ENCODE peak calls at places on chromosomes 16 and 17, in nine cellular contexts. One of them, this sample, is unnamed.

GRCh38 chr16:66391726-66392670 is 25.5 kb downstream of the CDH5 start:
- DNase-seq in prostate gland: no peak
- DNase-seq in suprapubic skin: no peak
- DNase-seq in endothelial cell of umbilical vein: no peak
- DNase-seq in Panc1: no peak
- DNase-seq in stomach: no peak
- DNase-seq in breast epithelium: no peak
- DNase-seq in SK-N-SH: no peak
- DNase-seq in GM12878: no peak
- DNase-seq in this sample: no peak

GRCh38 chr16:79505344-79505743 is 95.2 kb downstream of the MAF start:
- DNase-seq in prostate gland: no peak
- DNase-seq in suprapubic skin: no peak
- DNase-seq in endothelial cell of umbilical vein: no peak
- DNase-seq in Panc1: no peak
- DNase-seq in stomach: no peak
- DNase-seq in breast epithelium: no peak
- DNase-seq in SK-N-SH: no peak
- DNase-seq in GM12878: no peak
- DNase-seq in this sample: no peak

GRCh38 chr16:65214196-65214595 is 92.3 kb upstream of the CDH11 start:
- DNase-seq in prostate gland: no peak
- DNase-seq in suprapubic skin: no peak
- DNase-seq in endothelial cell of umbilical vein: no peak
- DNase-seq in Panc1: no peak
- DNase-seq in stomach: no peak
- DNase-seq in breast epithelium: no peak
- DNase-seq in SK-N-SH: no peak
- DNase-seq in GM12878: no peak
- DNase-seq in this sample: no peak

GRCh38 chr16:3454093-3454492 is 10.6 kb downstream of the NAA60 start:
- DNase-seq in prostate gland: no peak
- DNase-seq in suprapubic skin: no peak
- DNase-seq in endothelial cell of umbilical vein: no peak
- DNase-seq in Panc1: no peak
- DNase-seq in stomach: peak; percentile 14
- DNase-seq in breast epithelium: no peak
- DNase-seq in SK-N-SH: no peak
- DNase-seq in GM12878: no peak
- DNase-seq in this sample: no peak

GRCh38 chr17:82647593-82648164 is 565 bp downstream of the WDR45B start:
- DNase-seq in prostate gland: no peak
- DNase-seq in suprapubic skin: peak; percentile 82
- DNase-seq in endothelial cell of umbilical vein: peak; percentile 20
- DNase-seq in Panc1: no peak
- DNase-seq in stomach: peak; percentile 42
- DNase-seq in breast epithelium: no peak
- DNase-seq in SK-N-SH: peak; percentile 89
- DNase-seq in GM12878: no peak
- DNase-seq in this sample: no peak

GRCh38 chr17:44829558-44830358 is at the start of gene GJC1:
- DNase-seq in prostate gland: no peak
- DNase-seq in suprapubic skin: no peak
- DNase-seq in endothelial cell of umbilical vein: peak; percentile 58
- DNase-seq in Panc1: no peak
- DNase-seq in stomach: no peak
- DNase-seq in breast epithelium: no peak
- DNase-seq in SK-N-SH: peak; percentile 91
- DNase-seq in GM12878: no peak
- DNase-seq in this sample: peak; percentile 63

GRCh38 chr16:57801856-57802634 is at the start of gene KIFC3:
- DNase-seq in prostate gland: peak; percentile 52
- DNase-seq in suprapubic skin: peak; percentile 90
- DNase-seq in endothelial cell of umbilical vein: peak; percentile 78
- DNase-seq in Panc1: no peak
- DNase-seq in stomach: peak; percentile 83
- DNase-seq in breast epithelium: no peak
- DNase-seq in SK-N-SH: peak; percentile 93
- DNase-seq in GM12878: no peak
- DNase-seq in this sample: peak; percentile 93

GRCh38 chr17:75846701-75847594 is 2.7 kb upstream of the UNC13D start:
- DNase-seq in prostate gland: no peak
- DNase-seq in suprapubic skin: peak; percentile 69
- DNase-seq in endothelial cell of umbilical vein: no peak
- DNase-seq in Panc1: no peak
- DNase-seq in stomach: no peak
- DNase-seq in breast epithelium: no peak
- DNase-seq in SK-N-SH: no peak
- DNase-seq in GM12878: no peak
- DNase-seq in this sample: peak; percentile 78

GRCh38 chr17:15233022-15233805 is 31.9 kb downstream of the PMP22 start:
- DNase-seq in prostate gland: no peak
- DNase-seq in suprapubic skin: no peak
- DNase-seq in endothelial cell of umbilical vein: peak; percentile 6
- DNase-seq in Panc1: no peak
- DNase-seq in stomach: no peak
- DNase-seq in breast epithelium: no peak
- DNase-seq in SK-N-SH: peak; percentile 27
- DNase-seq in GM12878: no peak
- DNase-seq in this sample: no peak

GRCh38 chr16:79411357-79411756 is 189.2 kb downstream of the MAF start:
- DNase-seq in prostate gland: no peak
- DNase-seq in suprapubic skin: no peak
- DNase-seq in endothelial cell of umbilical vein: no peak
- DNase-seq in Panc1: no peak
- DNase-seq in stomach: no peak
- DNase-seq in breast epithelium: no peak
- DNase-seq in SK-N-SH: no peak
- DNase-seq in GM12878: no peak
- DNase-seq in this sample: no peak

GRCh38 chr17:76716146-76716833 is 5.5 kb upstream of the MXRA7 start:
- DNase-seq in prostate gland: no peak
- DNase-seq in suprapubic skin: no peak
- DNase-seq in endothelial cell of umbilical vein: no peak
- DNase-seq in Panc1: no peak
- DNase-seq in stomach: peak; percentile 48
- DNase-seq in breast epithelium: no peak
- DNase-seq in SK-N-SH: no peak
- DNase-seq in GM12878: no peak
- DNase-seq in this sample: peak; percentile 82

GRCh38 chr16:50457423-50457822 is 88.6 kb upstream of the BRD7 start:
- DNase-seq in prostate gland: no peak
- DNase-seq in suprapubic skin: peak; percentile 10
- DNase-seq in endothelial cell of umbilical vein: no peak
- DNase-seq in Panc1: no peak
- DNase-seq in stomach: no peak
- DNase-seq in breast epithelium: no peak
- DNase-seq in SK-N-SH: no peak
- DNase-seq in GM12878: no peak
- DNase-seq in this sample: no peak

GRCh38 chr16:81813648-81814047 is 34.6 kb downstream of the PLCG2 start:
- DNase-seq in prostate gland: no peak
- DNase-seq in suprapubic skin: no peak
- DNase-seq in endothelial cell of umbilical vein: no peak
- DNase-seq in Panc1: no peak
- DNase-seq in stomach: no peak
- DNase-seq in breast epithelium: no peak
- DNase-seq in SK-N-SH: no peak
- DNase-seq in GM12878: no peak
- DNase-seq in this sample: no peak
- H3K4me3 ChIP-seq in prostate gland: no peak overlapping the region
- H3K4me3 ChIP-seq in suprapubic skin: no peak overlapping the region
- H3K4me3 ChIP-seq in endothelial cell of umbilical vein: no peak overlapping the region
- H3K4me3 ChIP-seq in Panc1: no peak overlapping the region
- H3K4me3 ChIP-seq in stomach: no peak overlapping the region
- H3K4me3 ChIP-seq in breast epithelium: no peak overlapping the region
- H3K4me3 ChIP-seq in SK-N-SH: no peak overlapping the region
- H3K4me3 ChIP-seq in GM12878: peak overlapping the region; percentile 53
- H3K4me3 ChIP-seq in this sample: no peak overlapping the region

GRCh38 chr17:81322271-81323082 is 27.4 kb upstream of the SLC38A10 start:
- DNase-seq in prostate gland: no peak
- DNase-seq in suprapubic skin: no peak
- DNase-seq in endothelial cell of umbilical vein: no peak
- DNase-seq in Panc1: no peak
- DNase-seq in stomach: no peak
- DNase-seq in breast epithelium: no peak
- DNase-seq in SK-N-SH: peak; percentile 94
- DNase-seq in GM12878: no peak
- DNase-seq in this sample: no peak
- TF ChIP-seq CTCF in prostate gland: no peak
- TF ChIP-seq CTCF in suprapubic skin: peak; percentile 50
- TF ChIP-seq CTCF in endothelial cell of umbilical vein: peak; percentile 27
- TF ChIP-seq CTCF in Panc1: no peak
- TF ChIP-seq CTCF in stomach: no peak
- TF ChIP-seq CTCF in breast epithelium: no peak
- TF ChIP-seq CTCF in SK-N-SH: peak; percentile 56
- TF ChIP-seq CTCF in GM12878: peak; percentile 32
- TF ChIP-seq CTCF in this sample: no peak

GRCh38 chr17:16975266-16975651 is 3.3 kb upstream of the TNFRSF13B start:
- DNase-seq in prostate gland: no peak
- DNase-seq in suprapubic skin: no peak
- DNase-seq in endothelial cell of umbilical vein: no peak
- DNase-seq in Panc1: no peak
- DNase-seq in stomach: no peak
- DNase-seq in breast epithelium: no peak
- DNase-seq in SK-N-SH: no peak
- DNase-seq in GM12878: peak; percentile 84
- DNase-seq in this sample: no peak

GRCh38 chr17:16977932-16978331 is 6.0 kb upstream of the TNFRSF13B start:
- DNase-seq in prostate gland: no peak
- DNase-seq in suprapubic skin: no peak
- DNase-seq in endothelial cell of umbilical vein: no peak
- DNase-seq in Panc1: no peak
- DNase-seq in stomach: no peak
- DNase-seq in breast epithelium: no peak
- DNase-seq in SK-N-SH: no peak
- DNase-seq in GM12878: no peak
- DNase-seq in this sample: no peak

GRCh38 chr17:16976686-16977550 is 5.0 kb upstream of the TNFRSF13B start:
- DNase-seq in prostate gland: no peak
- DNase-seq in suprapubic skin: no peak
- DNase-seq in endothelial cell of umbilical vein: no peak
- DNase-seq in Panc1: no peak
- DNase-seq in stomach: no peak
- DNase-seq in breast epithelium: no peak
- DNase-seq in SK-N-SH: no peak
- DNase-seq in GM12878: no peak
- DNase-seq in this sample: no peak

GRCh38 chr17:16974569-16975265 is 2.8 kb upstream of the TNFRSF13B start:
- DNase-seq in prostate gland: no peak
- DNase-seq in suprapubic skin: no peak
- DNase-seq in endothelial cell of umbilical vein: no peak
- DNase-seq in Panc1: no peak
- DNase-seq in stomach: no peak
- DNase-seq in breast epithelium: no peak
- DNase-seq in SK-N-SH: no peak
- DNase-seq in GM12878: no peak
- DNase-seq in this sample: no peak

DNA sequence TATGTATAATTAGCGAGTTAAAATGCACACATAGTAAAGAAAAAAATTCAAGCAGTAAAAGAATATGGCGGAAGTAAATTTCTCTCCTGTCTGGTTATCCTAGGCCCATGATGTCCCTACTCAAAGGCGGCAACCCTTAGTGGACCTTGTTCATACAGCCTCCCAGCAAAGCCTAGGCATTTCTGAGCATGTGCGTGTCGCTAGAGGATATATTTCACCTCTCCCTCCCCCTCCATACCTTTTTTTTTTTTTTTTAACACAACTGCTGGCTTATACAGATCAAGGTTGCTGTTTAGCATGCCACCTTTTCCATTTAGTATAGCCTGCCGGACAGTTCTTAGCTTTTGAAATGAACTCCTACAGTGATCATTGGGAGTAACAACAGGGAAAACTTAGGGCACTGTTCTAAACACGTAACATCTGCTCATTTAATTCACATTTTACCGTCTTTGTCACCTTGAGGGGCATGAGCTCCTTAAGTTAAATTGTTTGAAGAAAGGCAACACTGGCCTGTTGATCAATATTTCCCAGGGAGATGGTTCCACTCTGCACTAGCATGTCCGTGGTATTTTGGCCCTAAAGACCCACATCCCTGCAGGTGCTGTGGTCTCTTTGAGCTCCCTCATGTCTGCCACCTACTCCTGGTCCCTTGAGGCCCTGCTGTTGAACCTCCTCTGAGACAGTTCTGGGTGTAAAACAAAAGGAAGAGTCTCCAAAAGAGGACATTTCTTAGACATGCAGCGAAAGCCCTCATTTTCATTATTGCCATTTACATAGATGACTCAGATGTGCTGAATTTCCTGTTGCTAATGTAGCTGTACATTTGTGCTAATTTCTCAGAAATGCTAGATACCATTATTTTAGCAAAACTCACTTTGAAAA is 4.1 kb upstream of the TNFRSF13B start:
- DNase-seq in prostate gland: no peak
- DNase-seq in suprapubic skin: no peak
- DNase-seq in endothelial cell of umbilical vein: no peak
- DNase-seq in Panc1: no peak
- DNase-seq in stomach: no peak
- DNase-seq in breast epithelium: no peak
- DNase-seq in SK-N-SH: no peak
- DNase-seq in GM12878: peak; percentile 93
- DNase-seq in this sample: no peak
- TF ChIP-seq POLR2AphosphoS5 in prostate gland: no peak
- TF ChIP-seq POLR2AphosphoS5 in suprapubic skin: no peak
- TF ChIP-seq POLR2AphosphoS5 in endothelial cell of umbilical vein: no peak
- TF ChIP-seq POLR2AphosphoS5 in Panc1: no peak
- TF ChIP-seq POLR2AphosphoS5 in stomach: no peak
- TF ChIP-seq POLR2AphosphoS5 in breast epithelium: no peak
- TF ChIP-seq POLR2AphosphoS5 in SK-N-SH: no peak
- TF ChIP-seq POLR2AphosphoS5 in GM12878: peak; percentile 65
- TF ChIP-seq POLR2AphosphoS5 in this sample: peak; percentile 10

DNA sequence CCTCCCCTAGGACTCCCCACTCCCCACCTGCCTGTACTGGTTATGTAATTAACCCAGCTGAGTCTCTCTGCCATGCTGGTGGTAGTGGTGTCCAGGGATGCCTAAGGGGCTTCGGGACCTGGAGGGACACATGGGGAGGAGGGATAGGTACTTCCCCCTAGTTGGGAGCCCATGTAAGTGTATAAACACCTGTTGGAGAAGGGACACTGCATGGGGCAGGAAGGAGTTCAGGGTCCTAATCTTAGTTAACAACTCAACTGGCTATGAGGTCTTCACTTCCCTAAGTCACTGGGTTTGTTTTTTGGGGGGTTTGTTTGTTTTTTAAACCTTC is 1.3 kb downstream of the RASL10B start:
- DNase-seq in prostate gland: no peak
- DNase-seq in suprapubic skin: peak; percentile 39
- DNase-seq in endothelial cell of umbilical vein: no peak
- DNase-seq in Panc1: no peak
- DNase-seq in stomach: no peak
- DNase-seq in breast epithelium: no peak
- DNase-seq in SK-N-SH: no peak
- DNase-seq in GM12878: no peak
- DNase-seq in this sample: no peak
- H3K4me3 ChIP-seq in prostate gland: no peak overlapping the region
- H3K4me3 ChIP-seq in suprapubic skin: no peak overlapping the region
- H3K4me3 ChIP-seq in endothelial cell of umbilical vein: no peak overlapping the region
- H3K4me3 ChIP-seq in Panc1: no peak overlapping the region
- H3K4me3 ChIP-seq in stomach: peak overlapping the region; percentile 73
- H3K4me3 ChIP-seq in breast epithelium: no peak overlapping the region
- H3K4me3 ChIP-seq in SK-N-SH: peak overlapping the region; percentile 65
- H3K4me3 ChIP-seq in GM12878: no peak overlapping the region
- H3K4me3 ChIP-seq in this sample: no peak overlapping the region